ENCODE peak calls at places on chromosomes 12 and 14, in four cellular contexts. V is Calu3, N is fibroblast of lung, L is T-helper 2 cell. T is an unnamed sample.

GRCh38 chr12:11728154-11728755 is 78.8 kb downstream of the ETV6 start:
- DNase-seq in V (no peak), N (peak; percentile 64), L (no peak), T (no peak)

GRCh38 chr12:39533951-39534350 is 85.7 kb downstream of the ABCD2 start:
- DNase-seq in V (no peak), N (no peak), L (no peak), T (no peak)

GRCh38 chr12:123757555-123757954 is 4.5 kb upstream of the DNAH10 start:
- DNase-seq in V (no peak), N (peak; percentile 5), L (no peak), T (peak; percentile 84)

GRCh38 chr12:113330505-113330904 is 4.4 kb downstream of the SLC8B1 start:
- DNase-seq in V (no peak), N (no peak), L (no peak), T (no peak)

GRCh38 chr12:29547151-29547561 is 49.7 kb upstream of the OVCH1 start:
- DNase-seq in V (no peak), N (peak; percentile 89), L (no peak), T (no peak)

GRCh38 chr14:101926085-101926484 is 38.3 kb upstream of the DYNC1H1 start:
- DNase-seq in V (no peak), N (no peak), L (no peak), T (no peak)

GRCh38 chr12:54587315-54587821 is 1.1 kb downstream of the PPP1R1A start:
- DNase-seq in V (no peak), N (no peak), L (no peak), T (no peak)

GRCh38 chr12:132475304-132476037 is 14.5 kb upstream of the FBRSL1 start:
- DNase-seq in V (no peak), N (no peak), L (no peak), T (no peak)

GRCh38 chr14:25909361-25909760 is 688.5 kb downstream of the NOVA1 start:
- DNase-seq in V (no peak), N (no peak), L (no peak), T (no peak)

GRCh38 chr14:52313493-52313881 is 625 bp upstream of the PTGER2 start:
- DNase-seq in V (no peak), N (no peak), L (no peak), T (no peak)

GRCh38 chr12:80946591-80946990 is 8.9 kb upstream of the LIN7A start:
- DNase-seq in V (no peak), N (peak; percentile 9), L (no peak), T (no peak)

GRCh38 chr12:131061041-131061806 is 107.5 kb downstream of the ADGRD1 start:
- DNase-seq in V (no peak), N (no peak), L (no peak), T (no peak)

GRCh38 chr14:75831455-75831854 is 150.3 kb downstream of the TGFB3 start:
- DNase-seq in V (peak; percentile 45), N (peak; percentile 91), L (no peak), T (peak; percentile 32)

GRCh38 chr12:111412007-111412829 is 6.5 kb downstream of the SH2B3 start:
- DNase-seq in V (no peak), N (peak; percentile 53), L (no peak), T (no peak)

GRCh38 chr12:87140257-87140656 is 884.1 kb upstream of the MGAT4C start:
- DNase-seq in V (no peak), N (peak; percentile 69), L (no peak), T (peak; percentile 78)

GRCh38 chr12:105698047-105698446 is 367.6 kb downstream of the C12orf75 start:
- DNase-seq in V (no peak), N (no peak), L (no peak), T (no peak)

GRCh38 chr12:122072031-122072970 is 6.3 kb upstream of the MLXIP start:
- DNase-seq in V (no peak), N (peak; percentile 94), L (no peak), T (peak; percentile 91)

GRCh38 chr12:3197131-3197818 is 120.1 kb downstream of the TSPAN9 start:
- DNase-seq in V (no peak), N (no peak), L (no peak), T (no peak)

GRCh38 chr12:124188561-124189405 is 106.1 kb upstream of the RFLNA start:
- DNase-seq in V (peak; percentile 82), N (peak; percentile 37), L (no peak), T (no peak)

GRCh38 chr12:113040722-113041168 is 15.8 kb upstream of the DTX1 start:
- DNase-seq in V (peak; percentile 76), N (peak; percentile 47), L (no peak), T (peak; percentile 92)

GRCh38 chr12:132314516-132315233 is 14.7 kb downstream of the GALNT9 start:
- DNase-seq in V (no peak), N (no peak), L (no peak), T (no peak)

GRCh38 chr14:94392510-94392935 is 4.1 kb upstream of the SERPINA1 start:
- DNase-seq in V (no peak), N (peak; percentile 82), L (no peak), T (peak; percentile 31)

GRCh38 chr14:73223049-73223448 is 14.3 kb upstream of the PAPLN start:
- DNase-seq in V (no peak), N (no peak), L (no peak), T (no peak)

GRCh38 chr14:56294125-56294524 is 175.9 kb downstream of the PELI2 start:
- DNase-seq in V (no peak), N (no peak), L (no peak), T (no peak)

GRCh38 chr14:95493503-95493902 is 22.9 kb downstream of the SYNE3 start:
- DNase-seq in V (no peak), N (no peak), L (no peak), T (no peak)

GRCh38 chr12:5428332-5429221 is 3.3 kb upstream of the NTF3 start:
- DNase-seq in V (no peak), N (peak; percentile 23), L (no peak), T (no peak)

GRCh38 chr12:54357802-54358619 is 6.3 kb downstream of the GPR84 start:
- DNase-seq in V (no peak), N (peak; percentile 49), L (no peak), T (no peak)

GRCh38 chr12:31835276-31835882 is 106.6 kb upstream of the AMN1 start:
- DNase-seq in V (peak; percentile 47), N (no peak), L (no peak), T (no peak)

GRCh38 chr12:65415826-65416225 is 137.3 kb downstream of the MSRB3 start:
- DNase-seq in V (peak; percentile 3), N (no peak), L (no peak), T (no peak)

GRCh38 chr12:43115441-43116160 is 436.4 kb downstream of the ADAMTS20 start:
- DNase-seq in V (no peak), N (no peak), L (no peak), T (no peak)

T was measured in stromal cell of bone marrow.